ENCODE peak calls at places on chromosomes 5 and 9, in seven cellular contexts. E, Z, O, L, X, H and N are unnamed samples.

GRCh38 chr5:148912714-148913398 is 86.4 kb downstream of the ADRB2 start:
- DNase-seq in E (no peak), Z (no peak), O (no peak), L (no peak), X (peak), H (no peak), N (no peak)

GRCh38 chr5:57681942-57682341 is 199.3 kb upstream of the ACTBL2 start:
- DNase-seq in E (no peak), Z (no peak), O (no peak), L (no peak), X (peak), H (no peak), N (no peak)

GRCh38 chr9:20701058-20701457 is 17.0 kb downstream of the FOCAD start:
- DNase-seq in E (no peak), Z (no peak), O (no peak), L (no peak), X (no peak), H (no peak), N (no peak)

GRCh38 chr5:998975-999501 is 9.6 kb upstream of the NKD2 start:
- DNase-seq in E (no peak), Z (peak), O (no peak), L (no peak), X (no peak), H (no peak), N (no peak)

GRCh38 chr5:167802755-167803431 is 488.6 kb upstream of the WWC1 start:
- DNase-seq in E (no peak), Z (no peak), O (no peak), L (no peak), X (no peak), H (no peak), N (no peak)

GRCh38 chr9:125401317-125401716 is 139.7 kb downstream of the GAPVD1 start:
- DNase-seq in E (no peak), Z (no peak), O (no peak), L (no peak), X (no peak), H (no peak), N (no peak)

GRCh38 chr5:103669615-103670014 is 107.0 kb upstream of the NUDT12 start:
- DNase-seq in E (no peak), Z (no peak), O (no peak), L (no peak), X (no peak), H (no peak), N (no peak)

GRCh38 chr5:95068952-95069351 is 215.9 kb downstream of the MCTP1 start:
- DNase-seq in E (no peak), Z (no peak), O (no peak), L (no peak), X (no peak), H (no peak), N (no peak)

GRCh38 chr5:69512740-69513260 is 20.2 kb downstream of the OCLN start:
- DNase-seq in E (no peak), Z (no peak), O (no peak), L (no peak), X (peak), H (no peak), N (no peak)

GRCh38 chr9:16344343-16344742 is 526.1 kb downstream of the BNC2 start:
- DNase-seq in E (no peak), Z (no peak), O (no peak), L (no peak), X (peak), H (peak), N (no peak)

GRCh38 chr9:109453210-109453842 is 44.8 kb downstream of the PTPN3 start:
- DNase-seq in E (no peak), Z (no peak), O (no peak), L (no peak), X (peak), H (no peak), N (no peak)

GRCh38 chr5:126971455-126972019 is 58.8 kb downstream of the MARCHF3 start:
- DNase-seq in E (no peak), Z (no peak), O (no peak), L (no peak), X (no peak), H (no peak), N (no peak)

GRCh38 chr9:27539479-27540441 is 10.1 kb upstream of the MOB3B start:
- DNase-seq in E (no peak), Z (no peak), O (no peak), L (no peak), X (no peak), H (no peak), N (no peak)

GRCh38 chr9:96651626-96652025 is 3.5 kb downstream of the PRXL2C start:
- DNase-seq in E (no peak), Z (no peak), O (no peak), L (no peak), X (peak), H (no peak), N (no peak)
- TF ChIP-seq CTCF in E (peak), Z (no peak), O (peak), L (peak), X (peak), H (peak), N (no peak)

DNA sequence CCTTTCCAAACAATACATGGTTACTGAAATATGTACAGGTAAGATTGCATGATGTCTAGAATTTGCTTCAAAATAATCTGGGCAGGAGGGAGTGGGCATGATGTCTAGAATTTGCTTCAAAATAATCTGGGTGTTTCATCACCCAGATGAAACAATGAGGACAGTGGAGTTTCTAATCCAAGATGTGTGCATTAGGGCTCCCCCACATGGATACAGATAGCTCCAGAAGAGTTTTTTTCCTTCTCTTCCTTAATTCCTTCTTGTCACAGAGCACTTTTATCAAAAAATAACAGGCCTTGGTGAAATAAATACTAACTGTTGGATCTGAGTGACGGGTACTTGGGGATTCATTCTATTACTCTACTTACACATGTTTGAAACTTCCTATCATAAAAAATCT is 14.9 kb downstream of the ATOX1 start:
- DNase-seq in E (no peak), Z (no peak), O (no peak), L (no peak), X (no peak), H (no peak), N (no peak)
- TF ChIP-seq CTCF in E (no peak), Z (no peak), O (no peak), L (no peak), X (no peak), H (peak), N (no peak)

GRCh38 chr5:114099161-114099560 is 262.7 kb upstream of the KCNN2 start:
- DNase-seq in E (no peak), Z (no peak), O (no peak), L (no peak), X (no peak), H (no peak), N (no peak)

GRCh38 chr5:114097570-114097969 is 264.3 kb upstream of the KCNN2 start:
- DNase-seq in E (no peak), Z (no peak), O (no peak), L (no peak), X (no peak), H (no peak), N (no peak)

GRCh38 chr5:114101153-114101552 is 260.7 kb upstream of the KCNN2 start:
- DNase-seq in E (no peak), Z (no peak), O (no peak), L (no peak), X (peak), H (peak), N (no peak)
- TF ChIP-seq CTCF in E (peak), Z (no peak), O (peak), L (peak), X (peak), H (peak), N (no peak)

GRCh38 chr5:54440456-54440893 is 15.0 kb upstream of the HSPB3 start:
- DNase-seq in E (peak), Z (no peak), O (peak), L (no peak), X (no peak), H (no peak), N (no peak)

GRCh38 chr5:54446169-54446786 is 9.2 kb upstream of the HSPB3 start:
- DNase-seq in E (no peak), Z (no peak), O (no peak), L (no peak), X (no peak), H (no peak), N (no peak)

GRCh38 chr5:54445691-54446090 is 9.8 kb upstream of the HSPB3 start:
- DNase-seq in E (no peak), Z (no peak), O (no peak), L (no peak), X (no peak), H (no peak), N (no peak)

GRCh38 chr5:54442271-54442670 is 13.2 kb upstream of the HSPB3 start:
- DNase-seq in E (no peak), Z (no peak), O (no peak), L (no peak), X (no peak), H (no peak), N (no peak)

GRCh38 chr5:54443264-54443663 is 12.2 kb upstream of the HSPB3 start:
- DNase-seq in E (no peak), Z (no peak), O (no peak), L (no peak), X (peak), H (peak), N (no peak)
- TF ChIP-seq CTCF in E (peak), Z (no peak), O (peak), L (no peak), X (peak), H (peak), N (no peak)

GRCh38 chr5:130912088-130912487 is 253.0 kb downstream of the HINT1 start:
- DNase-seq in E (no peak), Z (no peak), O (no peak), L (no peak), X (peak), H (no peak), N (no peak)
- TF ChIP-seq CTCF in E (no peak), Z (no peak), O (no peak), L (no peak), X (no peak), H (no peak), N (no peak)

GRCh38 chr9:82108881-82109280 is 120.3 kb downstream of the SPATA31D1 start:
- DNase-seq in E (no peak), Z (no peak), O (no peak), L (no peak), X (no peak), H (no peak), N (no peak)

GRCh38 chr9:82106536-82106935 is 118.0 kb downstream of the SPATA31D1 start:
- DNase-seq in E (no peak), Z (no peak), O (no peak), L (no peak), X (no peak), H (no peak), N (no peak)

GRCh38 chr9:82104252-82104651 is 115.7 kb downstream of the SPATA31D1 start:
- DNase-seq in E (no peak), Z (no peak), O (no peak), L (no peak), X (no peak), H (no peak), N (no peak)

GRCh38 chr9:82108474-82108873 is 119.9 kb downstream of the SPATA31D1 start:
- DNase-seq in E (no peak), Z (no peak), O (no peak), L (no peak), X (no peak), H (no peak), N (no peak)

GRCh38 chr9:82105729-82106128 is 117.2 kb downstream of the SPATA31D1 start:
- DNase-seq in E (no peak), Z (no peak), O (no peak), L (no peak), X (no peak), H (no peak), N (no peak)
- TF ChIP-seq CTCF in E (no peak), Z (no peak), O (no peak), L (no peak), X (no peak), H (no peak), N (no peak)

DNA sequence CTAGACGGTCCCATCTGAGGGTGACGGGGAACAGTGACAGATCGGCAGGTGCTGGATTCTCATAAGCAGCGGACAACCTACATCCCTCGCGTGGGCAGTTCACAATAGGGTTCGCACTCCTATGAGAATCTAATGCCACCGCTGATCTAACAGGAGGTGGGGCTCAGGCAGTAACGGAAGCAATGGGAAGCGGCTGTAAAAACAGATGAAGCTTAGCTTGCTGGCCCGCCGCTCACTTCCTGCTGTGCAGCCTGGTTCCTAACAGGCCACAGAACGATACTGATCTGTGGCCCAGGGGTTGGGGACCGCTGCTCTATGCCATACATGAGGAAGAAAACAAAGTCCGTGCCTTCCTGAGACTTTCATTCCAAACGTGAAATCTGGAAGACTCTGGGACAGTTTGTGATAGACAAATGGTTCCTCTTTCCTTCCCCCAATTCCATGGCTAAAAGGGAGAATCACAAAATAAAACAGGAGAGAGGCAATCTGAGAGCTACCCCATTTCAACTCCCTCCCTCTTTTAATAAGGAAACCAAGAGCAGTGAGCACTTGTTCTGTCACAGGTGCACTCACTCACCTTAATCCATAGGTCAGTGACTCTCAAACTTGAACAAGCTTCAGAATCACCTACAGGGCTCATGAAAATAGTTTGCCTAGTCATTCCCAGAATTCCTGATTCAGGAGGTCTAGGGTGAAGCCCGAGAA is 12.1 kb downstream of the PDCL start:
- DNase-seq in E (no peak), Z (peak), O (no peak), L (no peak), X (no peak), H (peak), N (no peak)
- TF ChIP-seq CTCF in E (no peak), Z (no peak), O (no peak), L (no peak), X (no peak), H (no peak), N (no peak)

GRCh38 chr5:169004551-169004950 is 296.4 kb downstream of the SLIT3 start:
- DNase-seq in E (no peak), Z (no peak), O (no peak), L (no peak), X (no peak), H (peak), N (no peak)

GRCh38 chr5:169002941-169003555 is 297.9 kb downstream of the SLIT3 start:
- DNase-seq in E (no peak), Z (no peak), O (no peak), L (no peak), X (no peak), H (no peak), N (no peak)

GRCh38 chr5:169006206-169006605 is 294.7 kb downstream of the SLIT3 start:
- DNase-seq in E (no peak), Z (no peak), O (no peak), L (no peak), X (no peak), H (no peak), N (no peak)

GRCh38 chr5:169001392-169001791 is 299.5 kb downstream of the SLIT3 start:
- DNase-seq in E (no peak), Z (no peak), O (no peak), L (no peak), X (no peak), H (no peak), N (no peak)

GRCh38 chr5:169003721-169004481 is 297.0 kb downstream of the SLIT3 start:
- DNase-seq in E (no peak), Z (no peak), O (no peak), L (no peak), X (no peak), H (peak), N (no peak)
- TF ChIP-seq CTCF in E (no peak), Z (no peak), O (no peak), L (no peak), X (no peak), H (peak), N (no peak)

GRCh38 chr5:169827769-169828168 is 152.5 kb downstream of the INSYN2B start:
- DNase-seq in E (no peak), Z (no peak), O (no peak), L (no peak), X (no peak), H (no peak), N (no peak)

GRCh38 chr5:169828385-169828784 is 151.9 kb downstream of the INSYN2B start:
- DNase-seq in E (no peak), Z (no peak), O (no peak), L (no peak), X (no peak), H (no peak), N (no peak)

GRCh38 chr5:169832236-169832635 is 148.1 kb downstream of the INSYN2B start:
- DNase-seq in E (no peak), Z (no peak), O (no peak), L (no peak), X (no peak), H (no peak), N (no peak)

GRCh38 chr5:169831331-169831730 is 149.0 kb downstream of the INSYN2B start:
- DNase-seq in E (no peak), Z (no peak), O (no peak), L (no peak), X (peak), H (no peak), N (no peak)

GRCh38 chr5:169826618-169827017 is 153.7 kb downstream of the INSYN2B start:
- DNase-seq in E (no peak), Z (no peak), O (no peak), L (no peak), X (no peak), H (no peak), N (no peak)
- TF ChIP-seq CTCF in E (peak), Z (no peak), O (no peak), L (no peak), X (no peak), H (peak), N (no peak)

GRCh38 chr9:120338340-120338739 is 241.6 kb downstream of the CDK5RAP2 start:
- DNase-seq in E (no peak), Z (no peak), O (no peak), L (no peak), X (no peak), H (no peak), N (no peak)
- TF ChIP-seq CTCF in E (no peak), Z (no peak), O (no peak), L (no peak), X (no peak), H (peak), N (no peak)